ENCODE peak calls at places on chromosomes 16 and 17, in five cellular contexts. R, T, J, W and I are unnamed samples.

GRCh38 chr16:17921357-17921978 is 415.1 kb downstream of the NPIPA8 start:
- DNase-seq in R (no peak), T (peak), J (peak), W (no peak), I (no peak)

GRCh38 chr17:3626831-3627565 is 9.1 kb downstream of the SHPK start:
- DNase-seq in R (no peak), T (no peak), J (no peak), W (no peak), I (no peak)

GRCh38 chr17:71302721-71303549 is 817.9 kb upstream of the SOX9 start:
- DNase-seq in R (no peak), T (no peak), J (no peak), W (no peak), I (no peak)

GRCh38 chr17:65518256-65518655 is 43.2 kb downstream of the AXIN2 start:
- DNase-seq in R (no peak), T (peak), J (no peak), W (no peak), I (peak)

GRCh38 chr16:28623172-28623711 is 13.4 kb upstream of the SULT1A1 start:
- DNase-seq in R (peak), T (peak), J (peak), W (no peak), I (no peak)

GRCh38 chr16:83661656-83662055 is 146.1 kb upstream of the HSBP1 start:
- DNase-seq in R (no peak), T (no peak), J (no peak), W (no peak), I (no peak)

GRCh38 chr16:78240459-78241222 is 141.2 kb downstream of the WWOX start:
- DNase-seq in R (no peak), T (no peak), J (peak), W (no peak), I (no peak)

GRCh38 chr17:2090210-2090641 is 35.3 kb downstream of the HIC1 start:
- DNase-seq in R (no peak), T (no peak), J (no peak), W (no peak), I (no peak)

GRCh38 chr16:50530277-50531236 is 17.6 kb upstream of the NKD1 start:
- DNase-seq in R (peak), T (no peak), J (no peak), W (no peak), I (no peak)

GRCh38 chr16:56262148-56262878 is 71.0 kb downstream of the GNAO1 start:
- DNase-seq in R (no peak), T (no peak), J (no peak), W (peak), I (no peak)

GRCh38 chr17:36808181-36808661 is 129.1 kb upstream of the LHX1 start:
- DNase-seq in R (no peak), T (no peak), J (peak), W (no peak), I (no peak)

GRCh38 chr16:79658301-79659001 is 57.9 kb upstream of the MAF start:
- DNase-seq in R (no peak), T (peak), J (no peak), W (no peak), I (peak)

GRCh38 chr16:71249399-71249798 is 18.9 kb upstream of the HYDIN start:
- DNase-seq in R (no peak), T (no peak), J (peak), W (no peak), I (no peak)

GRCh38 chr16:86965840-86966239 is 351.4 kb downstream of the C16orf95 start:
- DNase-seq in R (no peak), T (no peak), J (no peak), W (no peak), I (no peak)

GRCh38 chr17:57477483-57478357 is 221.4 kb downstream of the MSI2 start:
- DNase-seq in R (no peak), T (no peak), J (no peak), W (no peak), I (no peak)

GRCh38 chr17:48728232-48729231 is at the start of gene HOXB13:
- DNase-seq in R (no peak), T (peak), J (peak), W (no peak), I (no peak)

GRCh38 chr16:3656491-3657468 is 2.3 kb downstream of the DNASE1 start:
- DNase-seq in R (peak), T (no peak), J (no peak), W (peak), I (no peak)

GRCh38 chr17:72466199-72466598 is 345.4 kb downstream of the SOX9 start:
- DNase-seq in R (no peak), T (peak), J (no peak), W (peak), I (peak)

GRCh38 chr16:16099320-16099719 is 124.0 kb downstream of the ABCC6 start:
- DNase-seq in R (no peak), T (no peak), J (no peak), W (no peak), I (no peak)

GRCh38 chr16:28553776-28554633 is at the start of gene SGF29:
- DNase-seq in R (peak), T (peak), J (peak), W (peak), I (peak)

GRCh38 chr17:55175788-55176425 is 88.9 kb upstream of the HLF start:
- DNase-seq in R (no peak), T (no peak), J (no peak), W (no peak), I (no peak)

GRCh38 chr16:89696598-89697128 is 4.8 kb downstream of the SPATA2L start:
- DNase-seq in R (no peak), T (no peak), J (no peak), W (no peak), I (no peak)

GRCh38 chr17:68981288-68981687 is 26.1 kb upstream of the ABCA8 start:
- DNase-seq in R (no peak), T (peak), J (no peak), W (peak), I (no peak)

GRCh38 chr16:78321611-78322010 is 222.2 kb downstream of the WWOX start:
- DNase-seq in R (no peak), T (no peak), J (peak), W (no peak), I (no peak)

GRCh38 chr17:41697122-41697962 is 8.7 kb downstream of the EIF1 start:
- DNase-seq in R (no peak), T (peak), J (no peak), W (peak), I (no peak)

DNA sequence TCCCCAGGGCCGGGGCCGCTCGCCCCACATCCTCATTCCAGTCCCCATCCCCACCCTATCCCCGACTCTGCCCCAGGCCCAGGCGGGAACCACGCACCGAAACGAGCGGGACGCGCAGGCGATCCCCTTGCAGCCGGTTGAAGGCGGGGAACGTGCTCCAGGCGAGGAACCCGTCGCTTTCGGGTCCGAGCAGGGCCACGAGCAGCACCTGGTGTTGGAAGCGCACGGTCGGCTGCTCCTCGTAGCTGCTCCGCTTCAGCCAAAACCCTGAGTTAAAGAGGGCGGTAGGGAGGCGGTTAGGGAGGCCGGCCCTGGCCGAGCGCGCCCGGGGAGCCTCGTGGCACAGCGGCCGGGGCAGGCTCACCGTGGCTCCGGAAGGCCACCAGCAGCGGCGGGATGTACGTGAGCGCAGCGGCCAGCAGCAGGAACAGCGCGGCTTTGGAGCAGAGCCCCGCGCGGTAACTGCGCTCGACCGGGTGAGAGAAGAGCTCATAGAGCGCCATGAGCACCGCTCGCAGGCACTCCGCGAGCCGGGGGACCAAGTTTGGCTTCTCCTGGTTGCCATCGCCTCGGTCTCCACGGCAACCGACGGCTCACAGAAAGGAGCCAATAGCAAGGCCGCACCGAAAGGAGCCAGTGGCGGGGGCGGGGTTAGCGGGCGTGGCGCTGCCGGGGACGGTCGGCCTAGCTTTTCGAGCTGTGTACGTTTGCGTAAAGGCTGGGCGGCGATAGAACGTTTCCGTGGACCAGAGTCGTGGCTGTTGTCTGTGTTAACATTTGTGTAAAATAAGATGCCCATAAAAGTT is at the start of gene TMEM231:
- DNase-seq in R (peak), T (peak), J (peak), W (peak), I (peak)
- TF ChIP-seq CTCF in R (no peak), T (no peak), J (no peak), W (no peak), I (no peak)

GRCh38 chr17:76247304-76247703 is 7.0 kb upstream of the RNF157 start:
- DNase-seq in R (no peak), T (no peak), J (no peak), W (peak), I (no peak)

GRCh38 chr17:76251478-76252039 is 11.3 kb upstream of the RNF157 start:
- DNase-seq in R (no peak), T (no peak), J (no peak), W (peak), I (no peak)

GRCh38 chr17:76246080-76247066 is 6.1 kb upstream of the RNF157 start:
- DNase-seq in R (no peak), T (peak), J (no peak), W (peak), I (no peak)

GRCh38 chr17:76250141-76250540 is 9.8 kb upstream of the RNF157 start:
- DNase-seq in R (no peak), T (no peak), J (no peak), W (peak), I (no peak)

GRCh38 chr17:76248013-76248782 is 7.9 kb upstream of the RNF157 start:
- DNase-seq in R (no peak), T (peak), J (no peak), W (no peak), I (no peak)
- TF ChIP-seq CTCF in R (no peak), T (peak), J (no peak), W (no peak), I (peak)

GRCh38 chr17:78421084-78421533 is 42.7 kb downstream of the PGS1 start:
- DNase-seq in R (no peak), T (no peak), J (no peak), W (no peak), I (no peak)

GRCh38 chr17:78423961-78424747 is 45.7 kb downstream of the PGS1 start:
- DNase-seq in R (no peak), T (no peak), J (no peak), W (no peak), I (no peak)

GRCh38 chr17:78422872-78423588 is 44.6 kb downstream of the PGS1 start:
- DNase-seq in R (no peak), T (no peak), J (no peak), W (no peak), I (no peak)

GRCh38 chr17:78421534-78422266 is 43.3 kb downstream of the PGS1 start:
- DNase-seq in R (peak), T (peak), J (peak), W (peak), I (peak)

DNA sequence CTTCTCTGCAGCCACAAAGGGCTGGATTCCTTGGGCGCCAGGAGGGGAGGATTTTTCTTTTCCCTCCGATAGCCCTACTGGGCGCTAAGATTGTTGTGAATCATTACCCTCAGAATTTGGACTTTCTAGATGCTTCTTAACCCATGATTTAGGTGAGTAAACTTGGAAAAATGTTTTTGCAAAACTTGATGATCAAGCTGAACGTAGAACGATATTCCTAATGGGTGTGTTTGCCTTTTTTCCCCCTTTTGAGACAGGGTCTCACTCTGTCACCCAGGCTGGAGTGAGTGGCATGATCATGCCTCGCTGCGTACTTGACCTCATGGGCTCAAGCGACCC is 43.8 kb downstream of the PGS1 start:
- DNase-seq in R (no peak), T (no peak), J (no peak), W (no peak), I (no peak)
- TF ChIP-seq CTCF in R (no peak), T (no peak), J (no peak), W (no peak), I (peak)

GRCh38 chr16:57863434-57864160 is 61.3 kb upstream of the KIFC3 start:
- DNase-seq in R (peak), T (peak), J (peak), W (peak), I (peak)
- TF ChIP-seq CTCF in R (peak), T (peak), J (peak), W (peak), I (peak)

DNA sequence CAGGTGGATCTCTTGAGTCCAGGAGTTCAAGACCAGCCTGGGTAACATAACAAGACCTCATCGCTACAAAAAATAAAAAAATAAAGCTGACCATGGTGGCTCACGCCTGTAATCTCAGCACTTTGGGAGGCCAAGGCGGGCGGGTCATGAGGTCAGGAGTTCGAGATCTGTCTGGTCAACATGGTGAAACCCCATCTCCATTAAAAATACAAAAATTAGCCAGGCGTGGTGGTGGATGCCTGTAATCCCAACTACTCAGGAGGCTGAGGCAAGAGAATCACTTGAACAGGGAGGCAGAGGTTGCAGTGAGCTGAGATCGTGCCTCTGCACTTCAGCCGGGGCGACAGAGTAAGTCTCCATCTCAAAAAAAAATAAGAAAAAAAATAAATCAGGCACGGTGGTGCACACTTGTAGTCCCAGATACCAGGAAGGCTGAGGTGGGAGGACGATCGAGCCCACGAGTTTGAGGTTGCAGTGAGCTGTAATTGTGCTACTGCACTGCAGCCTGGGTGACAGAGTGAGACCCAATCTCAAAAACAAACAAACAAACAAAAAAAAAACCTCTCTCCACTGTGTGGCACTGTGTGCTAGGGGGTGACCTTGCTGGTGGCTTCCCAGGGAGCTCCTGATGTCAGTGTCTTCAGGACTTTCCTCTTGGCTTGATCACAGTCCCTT is 19.8 kb upstream of the MAPK3 start:
- DNase-seq in R (no peak), T (no peak), J (peak), W (no peak), I (no peak)
- TF ChIP-seq CTCF in R (no peak), T (no peak), J (no peak), W (no peak), I (no peak)

DNA sequence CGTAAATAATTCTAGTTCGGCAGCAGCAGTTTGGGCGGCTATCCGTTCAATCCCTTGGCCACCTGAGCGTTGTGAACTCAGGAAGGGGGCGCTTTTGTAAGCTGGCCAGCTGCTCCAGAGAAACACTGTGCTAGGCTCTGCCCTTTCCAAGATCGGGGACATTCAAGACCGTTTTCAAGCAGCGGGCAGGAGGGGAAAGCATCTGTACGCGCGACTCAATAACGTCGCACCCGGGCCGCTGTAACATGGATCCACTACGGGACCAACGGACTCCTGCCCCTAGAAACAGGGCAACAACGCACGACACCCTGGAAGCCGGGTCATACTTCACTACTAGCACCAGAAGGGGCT is 463 bp downstream of the TOP2A start:
- DNase-seq in R (no peak), T (no peak), J (peak), W (no peak), I (peak)
- TF ChIP-seq CTCF in R (no peak), T (no peak), J (no peak), W (no peak), I (no peak)